ENCODE peak calls at places on chromosomes 12 and 14, in four cellular contexts. U is AG04449, A is kidney epithelial cell, I is HL-60. Y is an unnamed sample.

GRCh38 chr12:91139264-91139663 is 28.0 kb upstream of the LUM start:
- DNase-seq in A (no peak), I (no peak), U (no peak), Y (no peak)

GRCh38 chr12:3313066-3313465 is 177.9 kb upstream of the PRMT8 start:
- DNase-seq in A (no peak), U (peak; percentile 47), I (no peak), Y (no peak)

GRCh38 chr14:104159990-104160389 is 21.6 kb downstream of the KIF26A start:
- DNase-seq in A (no peak), I (no peak), U (no peak), Y (no peak)

GRCh38 chr12:42643881-42644579 is 54.5 kb upstream of the PRICKLE1 start:
- DNase-seq in U (no peak), I (no peak), A (no peak), Y (no peak)

GRCh38 chr12:89347325-89347829 is 4.9 kb downstream of the DUSP6 start:
- DNase-seq in I (no peak), U (no peak), A (no peak), Y (no peak)

GRCh38 chr14:91980157-91980556 is 32.7 kb upstream of the FBLN5 start:
- DNase-seq in U (peak; percentile 78), I (peak; percentile 32), A (peak; percentile 94), Y (peak; percentile 12)

GRCh38 chr14:101124860-101125259 is 221.3 kb upstream of the RTL1 start:
- DNase-seq in A (no peak), U (no peak), I (no peak), Y (no peak)

GRCh38 chr12:65800928-65801327 is 23.4 kb upstream of the HMGA2 start:
- DNase-seq in A (no peak), U (no peak), I (no peak), Y (no peak)

GRCh38 chr14:76958975-76959710 is 69.4 kb downstream of the IRF2BPL start:
- DNase-seq in A (peak; percentile 91), I (no peak), U (no peak), Y (no peak)

GRCh38 chr12:1473418-1473817 is 121.0 kb downstream of the FBXL14 start:
- DNase-seq in I (peak; percentile 25), A (no peak), U (no peak), Y (no peak)

GRCh38 chr14:29311983-29312382 is 545.4 kb downstream of the FOXG1 start:
- DNase-seq in A (no peak), U (no peak), I (no peak), Y (no peak)

GRCh38 chr12:83042441-83043215 is 355.9 kb downstream of the TMTC2 start:
- DNase-seq in A (no peak), I (no peak), U (no peak), Y (no peak)

GRCh38 chr12:25327321-25327720 is 76.6 kb upstream of the KRAS start:
- DNase-seq in A (no peak), U (no peak), I (no peak), Y (no peak)

GRCh38 chr14:69270795-69271708 is 11.1 kb downstream of the GALNT16 start:
- DNase-seq in I (no peak), A (no peak), U (no peak), Y (no peak)

GRCh38 chr12:67358686-67359374 is 89.7 kb downstream of the CAND1 start:
- DNase-seq in A (peak; percentile 43), U (peak; percentile 96), I (no peak), Y (no peak)

GRCh38 chr14:69712637-69713088 is 54.3 kb upstream of the SRSF5 start:
- DNase-seq in U (no peak), I (no peak), A (no peak), Y (no peak)

DNA sequence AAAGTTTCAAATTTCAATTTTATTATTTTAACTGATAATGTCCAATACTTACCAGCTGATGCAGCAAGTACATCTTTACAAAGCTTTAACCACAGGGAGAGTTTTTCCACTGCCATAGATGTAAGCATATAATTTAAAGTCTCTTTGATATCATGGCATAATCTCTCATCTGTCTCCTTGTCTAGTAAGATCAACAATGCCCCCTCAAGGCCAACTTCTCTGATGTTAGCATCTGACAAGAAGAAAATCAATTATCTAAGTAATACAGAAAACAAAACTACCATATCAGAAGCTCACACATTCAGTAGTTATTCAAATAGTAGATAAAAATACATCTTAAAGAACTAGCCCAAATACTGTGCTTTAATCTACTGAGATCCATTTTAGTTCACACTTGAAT is 94.2 kb downstream of the HEATR5A start:
- DNase-seq in A (no peak), U (no peak), I (no peak), Y (no peak)
- TF ChIP-seq CTCF in A (no peak), U (no peak), I (no peak), Y (no peak)

GRCh38 chr12:121535150-121536057 is 45.4 kb downstream of the KDM2B start:
- DNase-seq in A (no peak), I (no peak), U (no peak), Y (no peak)

GRCh38 chr12:121534495-121535148 is 46.2 kb downstream of the KDM2B start:
- DNase-seq in I (no peak), U (no peak), A (no peak), Y (no peak)

GRCh38 chr12:121537814-121538698 is 42.8 kb downstream of the KDM2B start:
- DNase-seq in A (no peak), U (no peak), I (no peak), Y (no peak)

GRCh38 chr12:121536929-121537813 is 43.7 kb downstream of the KDM2B start:
- DNase-seq in A (peak; percentile 14), I (peak; percentile 95), U (no peak), Y (peak; percentile 73)

DNA sequence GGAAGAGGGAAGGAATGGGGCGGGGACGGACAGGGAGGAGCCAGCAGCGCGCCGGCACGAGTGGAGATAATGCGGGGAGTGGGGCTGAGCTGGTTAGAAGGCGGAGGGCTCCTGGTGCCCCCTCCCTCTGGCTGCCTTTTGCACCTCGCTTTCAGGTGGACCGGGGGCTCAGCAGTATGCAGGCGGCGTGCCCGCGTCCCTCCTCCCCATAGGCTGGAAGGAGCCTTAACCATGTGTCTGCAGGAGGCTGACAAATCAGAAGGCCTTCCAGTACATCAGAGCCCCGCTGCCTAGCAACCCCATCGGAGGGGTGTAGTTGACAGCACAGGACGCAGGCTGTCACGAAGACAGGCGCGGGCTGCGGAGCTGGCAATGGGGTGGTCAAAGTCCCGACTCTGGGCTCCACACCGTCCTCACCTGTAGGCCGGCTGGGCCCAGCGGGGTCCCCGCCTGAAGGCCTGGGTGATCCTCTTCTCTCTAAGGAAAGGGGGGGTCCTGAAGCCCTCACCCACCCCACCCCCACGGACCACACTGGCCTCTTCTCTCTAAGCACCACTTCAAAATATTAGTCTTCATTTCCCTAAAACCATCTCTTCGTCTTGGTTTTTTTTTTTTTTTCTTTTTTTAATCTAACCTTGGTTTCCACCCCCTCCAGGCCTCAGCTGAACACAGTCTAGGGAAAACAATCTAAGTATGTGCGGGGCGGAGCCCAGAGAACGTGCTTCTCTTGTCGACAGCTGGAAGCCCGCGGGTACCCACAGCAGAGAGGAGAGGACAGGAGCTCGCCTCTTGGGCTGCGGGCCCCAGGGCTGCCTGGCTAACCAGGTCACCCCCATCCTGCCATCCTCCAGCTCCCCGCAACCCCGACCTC is 44.5 kb downstream of the KDM2B start:
- DNase-seq in I (peak; percentile 82), A (peak; percentile 49), U (no peak), Y (peak; percentile 87)
- H3K4me3 ChIP-seq in I (peak overlapping the region; percentile 71), A (peak overlapping the region; percentile 42), U (peak overlapping the region; percentile 51), Y (peak overlapping the region; percentile 72)

GRCh38 chr12:17579148-17580026 is 510.6 kb downstream of the RERGL start:
- DNase-seq in I (no peak), U (no peak), A (no peak), Y (no peak)
- TF ChIP-seq CTCF in I (no peak), U (no peak), A (no peak), Y (no peak)

GRCh38 chr14:88790501-88791251 is 2.1 kb downstream of the EML5 start:
- DNase-seq in A (no peak), I (no peak), U (no peak), Y (no peak)

GRCh38 chr14:88792572-88793258 is at the start of gene EML5:
- DNase-seq in I (peak; percentile 33), A (peak; percentile 12), U (no peak), Y (peak; percentile 12)

GRCh38 chr14:88793259-88793625 is 489 bp upstream of the EML5 start:
- DNase-seq in A (no peak), U (no peak), I (no peak), Y (no peak)

GRCh38 chr14:88791629-88792571 is 853 bp downstream of the EML5 start:
- DNase-seq in U (no peak), A (no peak), I (no peak), Y (no peak)

GRCh38 chr14:88791252-88791621 is 1.5 kb downstream of the EML5 start:
- DNase-seq in A (no peak), I (no peak), U (no peak), Y (no peak)
- H3K4me3 ChIP-seq in A (no peak overlapping the region), I (no peak overlapping the region), U (peak overlapping the region; percentile 72), Y (no peak overlapping the region)

DNA sequence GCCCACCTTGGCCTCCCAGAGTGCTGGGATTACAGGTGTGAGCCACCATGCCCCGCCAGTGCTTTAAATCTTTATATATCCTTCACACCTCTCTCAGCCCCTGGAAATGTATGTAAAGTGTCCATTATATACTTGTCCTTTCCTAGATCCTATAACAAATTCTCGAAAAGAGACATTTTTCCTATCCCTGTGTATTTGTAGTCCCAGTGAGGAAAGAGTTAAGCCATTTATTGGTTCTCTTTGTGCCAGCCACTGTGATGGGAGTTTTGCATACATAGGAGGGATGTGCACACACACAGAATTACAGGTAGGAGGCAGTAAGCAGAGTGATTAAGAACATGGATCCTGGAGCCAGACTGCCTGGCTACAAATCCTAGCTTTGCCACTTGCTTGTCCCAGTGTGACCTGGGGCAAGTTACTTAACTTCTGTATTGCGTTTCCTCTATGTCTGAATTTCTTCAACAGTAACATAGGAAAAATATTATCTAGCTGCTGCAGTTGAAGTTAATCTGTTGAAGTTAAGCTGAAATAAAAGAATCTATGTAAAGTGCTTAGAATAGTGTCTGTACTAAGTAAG is 2.1 kb upstream of the RABGGTA start:
- DNase-seq in A (no peak), I (peak; percentile 72), U (no peak), Y (no peak)
- TF ChIP-seq CTCF in A (peak; percentile 11), I (no peak), U (no peak), Y (peak; percentile 41)

DNA sequence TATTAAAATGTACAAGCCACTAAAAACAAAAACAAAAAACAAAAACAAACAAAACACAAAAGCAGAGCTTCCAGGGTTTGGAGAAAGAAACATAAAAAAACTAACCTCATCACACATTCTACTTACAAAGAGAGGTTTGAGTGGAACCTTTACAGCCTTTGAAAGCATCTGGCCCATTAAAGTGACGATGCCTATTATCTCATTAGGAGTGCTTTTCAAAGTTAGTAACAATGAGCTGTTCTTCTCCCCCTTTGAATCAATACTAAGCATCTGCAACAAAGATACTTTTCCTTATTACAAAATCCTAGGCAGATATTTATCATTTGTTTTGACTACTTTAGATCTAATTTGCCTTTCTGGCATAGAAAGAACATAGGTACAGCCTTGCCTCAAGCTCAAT is 217.3 kb downstream of the PPM1H start:
- DNase-seq in U (no peak), A (no peak), I (no peak), Y (no peak)
- H3K4me3 ChIP-seq in U (no peak overlapping the region), A (no peak overlapping the region), I (no peak overlapping the region), Y (no peak overlapping the region)

GRCh38 chr12:96136129-96136528 is 58.0 kb upstream of the ELK3 start:
- DNase-seq in I (no peak), A (peak; percentile 62), U (peak; percentile 31), Y (no peak)

GRCh38 chr12:96134200-96134599 is 60.0 kb upstream of the ELK3 start:
- DNase-seq in U (no peak), A (no peak), I (no peak), Y (no peak)

GRCh38 chr12:96131230-96131788 is 62.9 kb upstream of the ELK3 start:
- DNase-seq in I (no peak), A (no peak), U (no peak), Y (no peak)

GRCh38 chr12:96130396-96131059 is 63.6 kb upstream of the ELK3 start:
- DNase-seq in A (no peak), I (no peak), U (no peak), Y (no peak)

GRCh38 chr12:96132819-96133218 is 61.4 kb upstream of the ELK3 start:
- DNase-seq in A (no peak), I (no peak), U (no peak), Y (no peak)
- TF ChIP-seq CTCF in A (no peak), I (no peak), U (no peak), Y (peak; percentile 14)